ENCODE peak calls at places on chromosomes 6 and 20, in four cellular contexts. One of them, this sample, is unnamed.

GRCh38 chr6:25777856-25778649 is 23.5 kb downstream of the SLC17A4 start:
- DNase-seq in T-cell: no peak
- DNase-seq in fibroblast of the aortic adventitia: no peak
- DNase-seq in stomach: no peak
- DNase-seq in this sample: no peak

GRCh38 chr6:44049163-44049988 is 77.9 kb downstream of the MRPL14 start:
- DNase-seq in T-cell: no peak
- DNase-seq in fibroblast of the aortic adventitia: peak
- DNase-seq in stomach: peak
- DNase-seq in this sample: no peak

GRCh38 chr6:47241742-47242482 is 67.8 kb downstream of the TNFRSF21 start:
- DNase-seq in T-cell: no peak
- DNase-seq in fibroblast of the aortic adventitia: peak
- DNase-seq in stomach: no peak
- DNase-seq in this sample: no peak

GRCh38 chr20:52840041-52840440 is 132.1 kb upstream of the TSHZ2 start:
- DNase-seq in T-cell: no peak
- DNase-seq in fibroblast of the aortic adventitia: no peak
- DNase-seq in stomach: no peak
- DNase-seq in this sample: no peak

GRCh38 chr6:159012201-159012600 is 12.2 kb upstream of the RSPH3 start:
- DNase-seq in T-cell: no peak
- DNase-seq in fibroblast of the aortic adventitia: no peak
- DNase-seq in stomach: no peak
- DNase-seq in this sample: no peak

GRCh38 chr6:150191809-150192208 is 49.0 kb downstream of the PPP1R14C start:
- DNase-seq in T-cell: no peak
- DNase-seq in fibroblast of the aortic adventitia: peak
- DNase-seq in stomach: no peak
- DNase-seq in this sample: no peak

GRCh38 chr20:16575390-16576140 is 2.3 kb upstream of the KIF16B start:
- DNase-seq in T-cell: no peak
- DNase-seq in fibroblast of the aortic adventitia: no peak
- DNase-seq in stomach: no peak
- DNase-seq in this sample: no peak

GRCh38 chr6:128053109-128053508 is 152.3 kb upstream of the THEMIS start:
- DNase-seq in T-cell: no peak
- DNase-seq in fibroblast of the aortic adventitia: no peak
- DNase-seq in stomach: no peak
- DNase-seq in this sample: no peak

GRCh38 chr20:48606117-48606840 is 221.5 kb downstream of the PREX1 start:
- DNase-seq in T-cell: no peak
- DNase-seq in fibroblast of the aortic adventitia: no peak
- DNase-seq in stomach: no peak
- DNase-seq in this sample: no peak

GRCh38 chr20:63054695-63055240 is 48.0 kb upstream of the BHLHE23 start:
- DNase-seq in T-cell: no peak
- DNase-seq in fibroblast of the aortic adventitia: no peak
- DNase-seq in stomach: no peak
- DNase-seq in this sample: no peak

GRCh38 chr6:105164418-105164817 is 15.4 kb downstream of the POPDC3 start:
- DNase-seq in T-cell: no peak
- DNase-seq in fibroblast of the aortic adventitia: peak
- DNase-seq in stomach: no peak
- DNase-seq in this sample: no peak

GRCh38 chr20:32112862-32113261 is 3.3 kb downstream of the TM9SF4 start:
- DNase-seq in T-cell: peak
- DNase-seq in fibroblast of the aortic adventitia: no peak
- DNase-seq in stomach: peak
- DNase-seq in this sample: peak

GRCh38 chr6:133198725-133199124 is 42.4 kb upstream of the EYA4 start:
- DNase-seq in T-cell: no peak
- DNase-seq in fibroblast of the aortic adventitia: no peak
- DNase-seq in stomach: no peak
- DNase-seq in this sample: no peak

GRCh38 chr20:59017493-59018231 is 1.6 kb upstream of the TUBB1 start:
- DNase-seq in T-cell: no peak
- DNase-seq in fibroblast of the aortic adventitia: no peak
- DNase-seq in stomach: no peak
- DNase-seq in this sample: peak

GRCh38 chr6:108675226-108676160 is 114.8 kb downstream of the FOXO3 start:
- DNase-seq in T-cell: no peak
- DNase-seq in fibroblast of the aortic adventitia: peak
- DNase-seq in stomach: peak
- DNase-seq in this sample: no peak

GRCh38 chr6:29528300-29528931 is 31.1 kb downstream of the UBD start:
- DNase-seq in T-cell: no peak
- DNase-seq in fibroblast of the aortic adventitia: no peak
- DNase-seq in stomach: no peak
- DNase-seq in this sample: no peak

GRCh38 chr20:2451939-2452732 is 18.5 kb downstream of the SNRPB start:
- DNase-seq in T-cell: peak
- DNase-seq in fibroblast of the aortic adventitia: peak
- DNase-seq in stomach: peak
- DNase-seq in this sample: peak

GRCh38 chr6:108966855-108967755 is 118.9 kb downstream of the ARMC2 start:
- DNase-seq in T-cell: peak
- DNase-seq in fibroblast of the aortic adventitia: peak
- DNase-seq in stomach: peak
- DNase-seq in this sample: no peak

GRCh38 chr6:38234141-38234540 is 405.6 kb downstream of the BTBD9 start:
- DNase-seq in T-cell: no peak
- DNase-seq in fibroblast of the aortic adventitia: no peak
- DNase-seq in stomach: no peak
- DNase-seq in this sample: no peak

GRCh38 chr6:112466378-112467151 is 119.4 kb downstream of the RFPL4B start:
- DNase-seq in T-cell: no peak
- DNase-seq in fibroblast of the aortic adventitia: peak
- DNase-seq in stomach: no peak
- DNase-seq in this sample: no peak

GRCh38 chr6:46876126-46876525 is 45.6 kb downstream of the ADGRF5 start:
- DNase-seq in T-cell: no peak
- DNase-seq in fibroblast of the aortic adventitia: peak
- DNase-seq in stomach: peak
- DNase-seq in this sample: no peak

GRCh38 chr20:42366626-42367025 is 748.4 kb upstream of the CHD6 start:
- DNase-seq in T-cell: no peak
- DNase-seq in fibroblast of the aortic adventitia: no peak
- DNase-seq in stomach: no peak
- DNase-seq in this sample: no peak

GRCh38 chr6:87066449-87067288 is 28.2 kb downstream of the CGA start:
- DNase-seq in T-cell: peak
- DNase-seq in fibroblast of the aortic adventitia: peak
- DNase-seq in stomach: peak
- DNase-seq in this sample: peak

GRCh38 chr6:34875292-34876213 is 12.3 kb downstream of the TAF11 start:
- DNase-seq in T-cell: no peak
- DNase-seq in fibroblast of the aortic adventitia: no peak
- DNase-seq in stomach: no peak
- DNase-seq in this sample: no peak

GRCh38 chr6:11007715-11008608 is 36.1 kb downstream of the ELOVL2 start:
- DNase-seq in T-cell: no peak
- DNase-seq in fibroblast of the aortic adventitia: peak
- DNase-seq in stomach: no peak
- DNase-seq in this sample: no peak

GRCh38 chr20:35091808-35092523 is 641 bp downstream of the TRPC4AP start:
- DNase-seq in T-cell: no peak
- DNase-seq in fibroblast of the aortic adventitia: peak
- DNase-seq in stomach: no peak
- DNase-seq in this sample: no peak

GRCh38 chr6:43517503-43518357 is 841 bp downstream of the POLR1C start:
- DNase-seq in T-cell: no peak
- DNase-seq in fibroblast of the aortic adventitia: no peak
- DNase-seq in stomach: no peak
- DNase-seq in this sample: no peak

GRCh38 chr20:35004051-35004725 is 48.5 kb downstream of the MYH7B start:
- DNase-seq in T-cell: no peak
- DNase-seq in fibroblast of the aortic adventitia: no peak
- DNase-seq in stomach: no peak
- DNase-seq in this sample: no peak

GRCh38 chr20:17835240-17835940 is 133.2 kb downstream of the SNX5 start:
- DNase-seq in T-cell: no peak
- DNase-seq in fibroblast of the aortic adventitia: peak
- DNase-seq in stomach: no peak
- DNase-seq in this sample: no peak

GRCh38 chr6:29723666-29724588 is 693 bp downstream of the HLA-F start:
- DNase-seq in T-cell: peak
- DNase-seq in fibroblast of the aortic adventitia: no peak
- DNase-seq in stomach: peak
- DNase-seq in this sample: peak

GRCh38 chr6:85747093-85747492 is 104.4 kb upstream of the SYNCRIP start:
- DNase-seq in T-cell: no peak
- DNase-seq in fibroblast of the aortic adventitia: peak
- DNase-seq in stomach: no peak
- DNase-seq in this sample: no peak

This sample was measured in Peyer's patch.